ENCODE peak calls at places on chromosome 1, in eight cellular contexts. C is activated T-cell treated with anti-CD3 and anti-CD28 coated beads for 24 hours; L is aorta; E is kidney tubule cell; I is 8988T; S is T-helper 9 cell; G is stimulated activated CD8-positive, alpha-beta memory T cell treated with anti-CD3 and anti-CD28 coated beads, Interleukin-7, amount 100 ng/mL, for 24 hours; X is left ventricle myocardium superior. M is an unnamed sample.

GRCh38 chr1:53376742-53377437 is 49.0 kb upstream of the LRP8 start:
- DNase-seq in C (no peak), L (peak; percentile 7), E (no peak), I (no peak), S (no peak), G (no peak), X (no peak), M (no peak)

GRCh38 chr1:245765241-245766000 is 610.6 kb downstream of the KIF26B start:
- DNase-seq in C (no peak), L (no peak), E (peak; percentile 88), I (no peak), S (no peak), G (no peak), X (no peak), M (no peak)

GRCh38 chr1:109877776-109878175 is 32.9 kb upstream of the CSF1 start:
- DNase-seq in C (no peak), L (no peak), E (no peak), I (no peak), S (no peak), G (no peak), X (no peak), M (no peak)

GRCh38 chr1:3948344-3948743 is 48.3 kb upstream of the C1orf174 start:
- DNase-seq in C (no peak), L (no peak), E (peak; percentile 21), I (no peak), S (no peak), G (no peak), X (no peak), M (no peak)

GRCh38 chr1:19454265-19455198 is 30.8 kb downstream of the CAPZB start:
- DNase-seq in C (no peak), L (no peak), E (peak; percentile 38), I (no peak), S (no peak), G (no peak), X (peak; percentile 54), M (no peak)

GRCh38 chr1:73998348-73998959 is 199.5 kb downstream of the LRRIQ3 start:
- DNase-seq in C (no peak), L (no peak), E (peak; percentile 58), I (no peak), S (no peak), G (no peak), X (no peak), M (no peak)

GRCh38 chr1:68024635-68025338 is 25.6 kb downstream of the DIRAS3 start:
- DNase-seq in C (no peak), L (no peak), E (no peak), I (no peak), S (no peak), G (no peak), X (no peak), M (no peak)

GRCh38 chr1:229271448-229272120 is 673 bp downstream of the RAB4A start:
- DNase-seq in C (no peak), L (peak; percentile 58), E (peak; percentile 28), I (no peak), S (peak; percentile 19), G (no peak), X (no peak), M (peak; percentile 36)

GRCh38 chr1:114853584-114853983 is 1.1 kb upstream of the SYCP1 start:
- DNase-seq in C (no peak), L (no peak), E (no peak), I (no peak), S (no peak), G (no peak), X (no peak), M (no peak)

GRCh38 chr1:48344373-48344772 is 121.9 kb downstream of the SLC5A9 start:
- DNase-seq in C (no peak), L (no peak), E (no peak), I (no peak), S (no peak), G (no peak), X (no peak), M (no peak)

GRCh38 chr1:47934243-47934805 is 62.9 kb downstream of the TRABD2B start:
- DNase-seq in C (no peak), L (peak; percentile 77), E (peak; percentile 91), I (no peak), S (no peak), G (no peak), X (peak; percentile 71), M (no peak)

GRCh38 chr1:184296466-184297243 is 90.2 kb upstream of the C1orf21 start:
- DNase-seq in C (no peak), L (peak; percentile 94), E (no peak), I (no peak), S (no peak), G (no peak), X (peak; percentile 89), M (no peak)

GRCh38 chr1:56029329-56030003 is 549.9 kb downstream of the PLPP3 start:
- DNase-seq in C (no peak), L (no peak), E (peak; percentile 8), I (no peak), S (no peak), G (no peak), X (no peak), M (no peak)

GRCh38 chr1:2275796-2276536 is 47.8 kb downstream of the SKI start:
- DNase-seq in C (no peak), L (no peak), E (no peak), I (no peak), S (no peak), G (no peak), X (peak; percentile 56), M (no peak)

GRCh38 chr1:20871419-20871818 is 84.3 kb upstream of the HP1BP3 start:
- DNase-seq in C (no peak), L (no peak), E (peak; percentile 77), I (no peak), S (no peak), G (no peak), X (no peak), M (no peak)

GRCh38 chr1:214551436-214552173 is at the start of gene PTPN14:
- DNase-seq in C (no peak), L (peak; percentile 89), E (peak; percentile 98), I (peak; percentile 92), S (no peak), G (no peak), X (peak; percentile 94), M (no peak)

GRCh38 chr1:68213843-68214242 is 18.5 kb downstream of the WLS start:
- DNase-seq in C (no peak), L (peak; percentile 70), E (peak; percentile 45), I (no peak), S (no peak), G (no peak), X (peak; percentile 78), M (no peak)

GRCh38 chr1:226644541-226645176 is 94.4 kb downstream of the ITPKB start:
- DNase-seq in C (no peak), L (peak; percentile 38), E (no peak), I (no peak), S (no peak), G (no peak), X (peak; percentile 21), M (no peak)

GRCh38 chr1:245599413-245600174 is 444.8 kb downstream of the KIF26B start:
- DNase-seq in C (no peak), L (no peak), E (peak; percentile 51), I (no peak), S (no peak), G (no peak), X (peak; percentile 37), M (no peak)

GRCh38 chr1:4052657-4053056 is 152.6 kb upstream of the C1orf174 start:
- DNase-seq in C (no peak), L (no peak), E (no peak), I (no peak), S (no peak), G (no peak), X (no peak), M (no peak)

GRCh38 chr1:47031059-47031458 is 7.6 kb downstream of the CYP4X1 start:
- DNase-seq in C (no peak), L (no peak), E (peak; percentile 58), I (no peak), S (no peak), G (no peak), X (peak; percentile 24), M (no peak)

GRCh38 chr1:186875874-186876273 is 47.1 kb downstream of the PLA2G4A start:
- DNase-seq in C (no peak), L (no peak), E (no peak), I (no peak), S (no peak), G (no peak), X (no peak), M (no peak)

GRCh38 chr1:165871311-165872067 is 44.1 kb downstream of the UCK2 start:
- DNase-seq in C (peak; percentile 6), L (peak; percentile 69), E (peak; percentile 82), I (no peak), S (peak; percentile 11), G (peak; percentile 4), X (peak; percentile 56), M (peak; percentile 15)

GRCh38 chr1:171139890-171140289 is 45.2 kb upstream of the FMO2 start:
- DNase-seq in C (no peak), L (no peak), E (no peak), I (no peak), S (no peak), G (no peak), X (peak; percentile 20), M (no peak)

GRCh38 chr1:53365405-53366063 is 37.7 kb upstream of the LRP8 start:
- DNase-seq in C (no peak), L (peak; percentile 41), E (no peak), I (no peak), S (no peak), G (no peak), X (peak; percentile 49), M (no peak)

GRCh38 chr1:147252540-147252939 is 10.1 kb downstream of the CHD1L start:
- DNase-seq in C (no peak), L (no peak), E (no peak), I (no peak), S (no peak), G (no peak), X (no peak), M (no peak)

GRCh38 chr1:35178874-35179380 is 14.0 kb downstream of the SFPQ start:
- DNase-seq in C (no peak), L (no peak), E (peak; percentile 64), I (no peak), S (no peak), G (no peak), X (no peak), M (no peak)

GRCh38 chr1:77168358-77168757 is 50.9 kb downstream of the PIGK start:
- DNase-seq in C (no peak), L (no peak), E (no peak), I (no peak), S (no peak), G (no peak), X (no peak), M (no peak)

GRCh38 chr1:228210076-228210651 is 2.3 kb downstream of the OBSCN start:
- DNase-seq in C (no peak), L (no peak), E (peak; percentile 10), I (no peak), S (no peak), G (no peak), X (peak; percentile 81), M (no peak)

GRCh38 chr1:183995322-183996035 is 42.0 kb downstream of the COLGALT2 start:
- DNase-seq in C (no peak), L (peak; percentile 49), E (no peak), I (no peak), S (no peak), G (no peak), X (peak; percentile 66), M (no peak)

GRCh38 chr1:1783320-1783719 is 5.0 kb upstream of the NADK start:
- DNase-seq in C (no peak), L (no peak), E (no peak), I (no peak), S (no peak), G (no peak), X (no peak), M (no peak)

M was measured in stimulated activated CD4-positive, alpha-beta T cell treated with anti-CD3 and anti-CD28 coated beads, Interleukin-2, amount 100 ng/mL, for 4 hours.